ENCODE peak calls at places on chromosomes 11 and 22, in six cellular contexts. I is thoracic aorta; R is SJSA1; Q is cardiac muscle cell; P is psoas muscle; L is naive thymus-derived CD4-positive, alpha-beta T cell. F is an unnamed sample.

GRCh38 chr11:7246179-7246578 is 5.5 kb upstream of the SYT9 start:
- DNase-seq in I (no peak), R (no peak), Q (no peak), P (no peak), L (no peak), F (no peak)

GRCh38 chr11:102831128-102831708 is 12.2 kb downstream of the MMP3 start:
- DNase-seq in I (no peak), R (peak; percentile 38), Q (peak; percentile 20), P (peak; percentile 64), L (no peak), F (no peak)

GRCh38 chr22:43381693-43382092 is 30.1 kb upstream of the MPPED1 start:
- DNase-seq in I (no peak), R (no peak), Q (no peak), P (no peak), L (no peak), F (no peak)

GRCh38 chr11:104736503-104736902 is 161.8 kb downstream of the CASP12 start:
- DNase-seq in I (no peak), R (no peak), Q (no peak), P (no peak), L (no peak), F (no peak)

GRCh38 chr11:134863294-134863693 is 451.3 kb upstream of the B3GAT1 start:
- DNase-seq in I (no peak), R (no peak), Q (no peak), P (no peak), L (no peak), F (no peak)

GRCh38 chr22:49107961-49108530 is 719.6 kb downstream of the BRD1 start:
- DNase-seq in I (no peak), R (no peak), Q (no peak), P (no peak), L (no peak), F (no peak)

GRCh38 chr11:102115557-102115956 is 5.3 kb downstream of the YAP1 start:
- DNase-seq in I (no peak), R (no peak), Q (peak; percentile 54), P (no peak), L (no peak), F (no peak)

GRCh38 chr11:108341654-108342053 is 118.8 kb downstream of the ATM start:
- DNase-seq in I (no peak), R (no peak), Q (no peak), P (no peak), L (no peak), F (no peak)

GRCh38 chr11:14312736-14313438 is 46.1 kb downstream of the RRAS2 start:
- DNase-seq in I (no peak), R (peak; percentile 65), Q (no peak), P (no peak), L (no peak), F (no peak)

GRCh38 chr11:110362916-110363574 is 66.6 kb upstream of the RDX start:
- DNase-seq in I (no peak), R (peak; percentile 73), Q (peak; percentile 28), P (no peak), L (no peak), F (no peak)

GRCh38 chr11:2380396-2380795 is 3.3 kb downstream of the CD81 start:
- DNase-seq in I (no peak), R (no peak), Q (no peak), P (no peak), L (no peak), F (no peak)

GRCh38 chr22:49307870-49308269 is 519.8 kb downstream of the BRD1 start:
- DNase-seq in I (no peak), R (no peak), Q (no peak), P (peak; percentile 29), L (no peak), F (no peak)

GRCh38 chr22:39090426-39091064 is 6.5 kb upstream of the APOBEC3H start:
- DNase-seq in I (no peak), R (no peak), Q (no peak), P (peak; percentile 56), L (peak; percentile 85), F (no peak)

GRCh38 chr22:46050916-46051614 is 74.1 kb upstream of the WNT7B start:
- DNase-seq in I (no peak), R (no peak), Q (no peak), P (peak; percentile 46), L (no peak), F (no peak)

GRCh38 chr22:38352436-38352835 is 35.2 kb upstream of the CSNK1E start:
- DNase-seq in I (no peak), R (no peak), Q (no peak), P (no peak), L (no peak), F (no peak)

GRCh38 chr11:119432484-119433368 is 9.8 kb upstream of the THY1 start:
- DNase-seq in I (no peak), R (peak; percentile 77), Q (no peak), P (no peak), L (no peak), F (no peak)

GRCh38 chr11:120316880-120317688 is 8.0 kb upstream of the TLCD5 start:
- DNase-seq in I (no peak), R (no peak), Q (peak; percentile 69), P (no peak), L (no peak), F (peak; percentile 86)

GRCh38 chr11:87301785-87302540 is 264.2 kb downstream of the TMEM135 start:
- DNase-seq in I (no peak), R (no peak), Q (no peak), P (no peak), L (no peak), F (no peak)

GRCh38 chr11:64591257-64592233 is 525 bp downstream of the SLC22A12 start:
- DNase-seq in I (no peak), R (no peak), Q (no peak), P (peak; percentile 28), L (no peak), F (no peak)

GRCh38 chr11:16812274-16812673 is 73.8 kb downstream of the C11orf58 start:
- DNase-seq in I (no peak), R (no peak), Q (no peak), P (no peak), L (no peak), F (no peak)

GRCh38 chr22:23522642-23523251 is 57.3 kb downstream of the IGLL1 start:
- DNase-seq in I (no peak), R (no peak), Q (peak; percentile 63), P (peak; percentile 38), L (no peak), F (no peak)

GRCh38 chr11:79040348-79040747 is 400.5 kb downstream of the TENM4 start:
- DNase-seq in I (no peak), R (no peak), Q (no peak), P (no peak), L (no peak), F (no peak)

GRCh38 chr11:5004429-5005274 is 10.0 kb downstream of the OR51L1 start:
- DNase-seq in I (no peak), R (peak; percentile 43), Q (peak; percentile 77), P (no peak), L (no peak), F (peak; percentile 45)

GRCh38 chr11:131629925-131630324 is 259.5 kb downstream of the NTM start:
- DNase-seq in I (no peak), R (no peak), Q (no peak), P (no peak), L (no peak), F (no peak)

GRCh38 chr11:117538731-117539130 is 211.1 kb downstream of the CEP164 start:
- DNase-seq in I (no peak), R (no peak), Q (peak; percentile 21), P (no peak), L (no peak), F (no peak)

GRCh38 chr11:74683941-74684481 is 47.2 kb downstream of the CHRDL2 start:
- DNase-seq in I (no peak), R (no peak), Q (no peak), P (peak; percentile 48), L (no peak), F (no peak)

DNA sequence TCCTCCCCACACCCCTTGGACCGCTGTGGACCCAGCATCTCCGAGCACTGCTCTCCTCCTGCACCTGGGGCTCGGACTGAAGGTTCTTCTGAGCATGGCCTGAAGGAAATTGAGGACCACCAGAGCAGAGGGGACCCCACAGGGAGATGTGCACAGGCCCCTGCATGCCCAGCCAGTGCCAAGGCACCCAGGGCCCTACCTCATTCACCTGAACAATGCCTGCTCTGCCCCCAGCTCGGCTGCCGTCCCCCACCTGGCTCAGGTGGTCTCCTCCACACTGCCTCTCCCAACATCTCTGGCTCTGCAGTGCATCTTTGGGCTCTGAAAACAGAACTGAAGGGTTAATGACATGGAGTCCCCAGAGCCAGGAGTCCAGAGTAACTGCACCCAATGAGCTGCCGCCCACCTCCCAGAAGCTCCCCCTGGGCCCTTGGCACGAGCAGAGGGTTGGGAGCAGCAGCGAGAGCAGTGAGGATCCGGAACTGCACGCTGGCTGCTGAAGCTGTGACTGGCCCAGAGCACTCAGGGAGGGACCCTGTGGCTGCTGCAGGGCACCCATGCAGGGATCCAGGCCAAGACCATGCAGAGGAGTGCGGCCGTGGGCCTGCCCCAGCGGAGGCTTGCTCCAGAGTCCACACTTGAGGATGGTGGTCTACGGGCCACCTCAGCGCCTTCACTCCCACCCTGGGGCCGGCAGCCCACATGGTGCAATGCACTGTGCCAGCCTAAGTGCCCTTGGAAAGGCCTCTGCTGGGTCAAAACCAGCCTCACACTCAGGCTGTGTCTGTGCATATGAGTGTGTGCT is 686.0 kb downstream of the TBC1D22A start:
- DNase-seq in I (no peak), R (no peak), Q (no peak), P (no peak), L (no peak), F (peak; percentile 16)
- H3K9me3 ChIP-seq in I (peaks cover 4% of the 10 kb centered on the region), R (no peaks in the 10 kb centered on the region), Q (no peaks in the 10 kb centered on the region), P (no peaks in the 10 kb centered on the region), L (no peaks in the 10 kb centered on the region), F (no peaks in the 10 kb centered on the region)

DNA sequence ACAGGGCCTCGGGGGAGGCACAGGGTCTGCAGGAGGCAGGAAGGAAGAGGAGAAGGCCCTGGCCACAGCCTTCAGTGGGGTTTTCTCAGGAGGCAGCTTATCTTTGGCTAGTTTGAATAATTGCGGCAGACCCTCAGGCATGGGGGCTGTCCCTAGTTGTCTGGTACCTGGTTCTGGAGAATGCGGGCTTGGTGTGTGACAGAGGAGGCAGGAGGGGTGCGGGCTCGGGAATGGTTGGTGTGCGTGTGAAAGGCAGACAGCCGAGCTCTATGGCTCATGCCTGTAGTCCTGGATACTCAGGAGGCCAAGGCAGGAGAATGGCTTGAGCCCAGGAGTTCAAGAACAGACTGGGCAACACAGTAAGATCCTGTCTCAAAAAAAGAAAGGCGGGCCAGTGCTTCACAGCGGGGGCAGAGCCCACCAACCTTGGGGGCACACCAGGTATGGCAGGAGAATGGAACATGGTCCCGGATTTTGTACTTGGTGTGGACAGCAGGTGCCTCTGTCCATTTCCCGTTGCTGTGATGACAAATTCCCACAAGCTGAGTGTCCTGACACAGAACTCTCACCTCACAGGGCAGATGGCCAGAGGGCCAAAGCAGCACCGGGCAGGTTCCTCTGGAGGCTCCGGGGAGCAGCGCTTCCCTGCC is 640.6 kb downstream of the TBC1D22A start:
- DNase-seq in I (no peak), R (no peak), Q (no peak), P (no peak), L (no peak), F (no peak)
- H3K9me3 ChIP-seq in I (no peaks in the 10 kb centered on the region), R (no peaks in the 10 kb centered on the region), Q (no peaks in the 10 kb centered on the region), P (no peaks in the 10 kb centered on the region), L (no peaks in the 10 kb centered on the region), F (no peaks in the 10 kb centered on the region)

GRCh38 chr22:11613898-11614755 is 3913.9 kb upstream of the OR11H1 start:
- DNase-seq in I (no peak), R (no peak), Q (no peak), P (no peak), L (no peak), F (no peak)
- H3K9me3 ChIP-seq in I (peaks cover 36% of the 10 kb centered on the region), R (peaks cover 3% of the 10 kb centered on the region), Q (peaks cover 10% of the 10 kb centered on the region), P (no peaks in the 10 kb centered on the region), L (no peaks in the 10 kb centered on the region), F (peaks cover 21% of the 10 kb centered on the region)

GRCh38 chr11:50412832-50413231 is 380.2 kb downstream of the OR4C45 start:
- DNase-seq in I (no peak), R (no peak), Q (no peak), P (peak; percentile 22), L (no peak), F (no peak)
- H3K9me3 ChIP-seq in I (no peaks in the 10 kb centered on the region), R (peaks cover 3% of the 10 kb centered on the region), Q (peaks cover 11% of the 10 kb centered on the region), P (peaks cover 4% of the 10 kb centered on the region), L (no peaks in the 10 kb centered on the region), F (peaks cover 5% of the 10 kb centered on the region)

GRCh38 chr11:56151376-56151775 is 8.7 kb downstream of the OR8K5 start:
- DNase-seq in I (no peak), R (no peak), Q (no peak), P (no peak), L (no peak), F (no peak)
- H3K9me3 ChIP-seq in I (peaks cover 4% of the 10 kb centered on the region), R (peaks cover 3% of the 10 kb centered on the region), Q (no peaks in the 10 kb centered on the region), P (no peaks in the 10 kb centered on the region), L (no peaks in the 10 kb centered on the region), F (peaks cover 13% of the 10 kb centered on the region)

F was measured in lung.